ENCODE peak calls at places on chromosomes 5 and 9, in six cellular contexts. L is A549, A is HCT116, M is OCI-LY7, F is thyroid gland, U is iPS DF 6.9. G is an unnamed sample.

GRCh38 chr5:1917830-1918487 is 35.2 kb upstream of the IRX4 start:
- DNase-seq in M (no peak), L (no peak), U (no peak), A (no peak), F (no peak), G (no peak)

GRCh38 chr9:111992523-111992922 is 95.9 kb downstream of the UGCG start:
- DNase-seq in F (no peak), U (no peak), M (no peak), A (peak), L (no peak), G (no peak)

GRCh38 chr5:40447438-40447837 is 232.3 kb upstream of the PTGER4 start:
- DNase-seq in A (no peak), M (no peak), L (no peak), F (no peak), U (no peak), G (no peak)

GRCh38 chr5:96668725-96669124 is 6.5 kb downstream of the CAST start:
- DNase-seq in U (no peak), F (no peak), L (no peak), A (no peak), M (no peak), G (no peak)

GRCh38 chr5:134510970-134511795 is 14.3 kb upstream of the JADE2 start:
- DNase-seq in F (no peak), U (no peak), M (no peak), A (no peak), L (no peak), G (no peak)

GRCh38 chr9:131020388-131020787 is 11.4 kb downstream of the LAMC3 start:
- DNase-seq in L (no peak), A (no peak), F (no peak), U (no peak), M (no peak), G (no peak)

GRCh38 chr5:150323092-150323491 is 20.4 kb upstream of the ARSI start:
- DNase-seq in A (no peak), U (no peak), F (no peak), L (no peak), M (no peak), G (no peak)

GRCh38 chr9:29068461-29068860 is 1495.2 kb upstream of the C9orf72 start:
- DNase-seq in A (no peak), L (no peak), U (no peak), M (no peak), F (no peak), G (no peak)

GRCh38 chr5:96680759-96681158 is 18.6 kb downstream of the CAST start:
- DNase-seq in U (no peak), M (no peak), L (no peak), F (no peak), A (no peak), G (no peak)

GRCh38 chr5:136193396-136193935 is 504 bp upstream of the SMIM32 start:
- DNase-seq in A (no peak), F (no peak), M (no peak), U (no peak), L (no peak), G (no peak)

GRCh38 chr5:82918311-82919031 is 158.7 kb downstream of the TMEM167A start:
- DNase-seq in U (no peak), A (peak), F (no peak), M (no peak), L (no peak), G (no peak)

GRCh38 chr9:101366038-101366756 is 18.6 kb downstream of the BAAT start:
- DNase-seq in U (no peak), L (peak), F (no peak), M (no peak), A (no peak), G (no peak)

GRCh38 chr5:56420323-56420722 is 187.2 kb upstream of the ANKRD55 start:
- DNase-seq in U (no peak), L (no peak), M (no peak), A (no peak), F (no peak), G (no peak)

GRCh38 chr5:67773439-67773988 is 442.0 kb upstream of the PIK3R1 start:
- DNase-seq in M (no peak), L (no peak), A (peak), U (no peak), F (no peak), G (no peak)

GRCh38 chr5:61624966-61625681 is 293.1 kb downstream of the ZSWIM6 start:
- DNase-seq in U (no peak), F (no peak), L (no peak), M (no peak), A (no peak), G (no peak)

GRCh38 chr5:73768-74502 is 18.0 kb upstream of the PLEKHG4B start:
- DNase-seq in L (no peak), U (no peak), F (no peak), M (no peak), A (no peak), G (no peak)

GRCh38 chr5:125227333-125228075 is 481.1 kb upstream of the ZNF608 start:
- DNase-seq in M (peak), U (no peak), A (peak), F (peak), L (peak), G (no peak)

GRCh38 chr9:136644593-136645342 is 17.9 kb upstream of the EGFL7 start:
- DNase-seq in F (peak), M (peak), L (peak), U (no peak), A (peak), G (peak)

GRCh38 chr9:119273984-119274665 is 95.1 kb downstream of the BRINP1 start:
- DNase-seq in A (no peak), U (no peak), F (no peak), M (no peak), L (no peak), G (no peak)

GRCh38 chr5:167524941-167525485 is 766.4 kb upstream of the WWC1 start:
- DNase-seq in A (no peak), L (no peak), F (no peak), M (no peak), U (no peak), G (no peak)

GRCh38 chr5:59039296-59040006 is 456.6 kb downstream of the RAB3C start:
- DNase-seq in U (no peak), L (no peak), F (peak), A (no peak), M (no peak), G (peak)

GRCh38 chr5:177479774-177480173 is 6.3 kb upstream of the DBN1 start:
- DNase-seq in A (no peak), U (no peak), L (no peak), F (no peak), M (no peak), G (no peak)

GRCh38 chr5:109964136-109964535 is 274.4 kb downstream of the MAN2A1 start:
- DNase-seq in M (no peak), L (no peak), F (no peak), U (no peak), A (no peak), G (no peak)

GRCh38 chr5:177546262-177546741 is 8.1 kb downstream of the FAM193B start:
- DNase-seq in L (peak), U (no peak), M (no peak), A (no peak), F (no peak), G (peak)

GRCh38 chr9:93815135-93815534 is 140.0 kb downstream of the BARX1 start:
- DNase-seq in A (no peak), L (no peak), M (no peak), U (no peak), F (no peak), G (no peak)

GRCh38 chr5:111655169-111655924 is 101.6 kb downstream of the NREP start:
- DNase-seq in L (no peak), U (no peak), M (no peak), F (no peak), A (no peak), G (no peak)

GRCh38 chr9:101915479-101915878 is 177.0 kb upstream of the GRIN3A start:
- DNase-seq in U (no peak), L (no peak), M (no peak), A (no peak), F (no peak), G (no peak)

GRCh38 chr9:89891221-89892052 is 286.6 kb downstream of the GADD45G start:
- DNase-seq in U (no peak), A (no peak), F (no peak), M (no peak), L (no peak), G (no peak)

GRCh38 chr5:179343902-179344300 is 1.4 kb downstream of the ADAMTS2 start:
- DNase-seq in A (no peak), M (no peak), F (no peak), U (peak), L (peak), G (no peak)

GRCh38 chr5:124111886-124112285 is 599.9 kb downstream of the CSNK1G3 start:
- DNase-seq in F (no peak), M (no peak), L (no peak), A (no peak), U (no peak), G (no peak)

GRCh38 chr5:38601843-38602424 is 45.5 kb upstream of the LIFR start:
- DNase-seq in A (peak), L (no peak), U (no peak), F (no peak), M (no peak), G (peak)

GRCh38 chr9:130692365-130692764 is 1.2 kb upstream of the EXOSC2 start:
- DNase-seq in F (peak), M (no peak), L (no peak), A (no peak), U (peak), G (no peak)

GRCh38 chr5:56145511-56145910 is 87.6 kb downstream of the ANKRD55 start:
- DNase-seq in F (no peak), M (no peak), A (no peak), U (no peak), L (no peak), G (no peak)

GRCh38 chr9:7976167-7976755 is 176.7 kb upstream of the DMAC1 start:
- DNase-seq in F (no peak), M (peak), A (no peak), L (no peak), U (no peak), G (no peak)

GRCh38 chr5:139655727-139656271 is 7.7 kb downstream of the CXXC5 start:
- DNase-seq in A (no peak), L (no peak), U (no peak), M (no peak), F (peak), G (no peak)

GRCh38 chr9:92747459-92748232 is 17.0 kb downstream of the BICD2 start:
- DNase-seq in A (no peak), L (no peak), F (no peak), M (no peak), U (no peak), G (no peak)

GRCh38 chr9:92745881-92746280 is 18.8 kb downstream of the BICD2 start:
- DNase-seq in A (no peak), U (no peak), M (no peak), F (no peak), L (no peak), G (no peak)

GRCh38 chr9:92748233-92748497 is 16.5 kb downstream of the BICD2 start:
- DNase-seq in L (no peak), U (no peak), M (no peak), F (no peak), A (no peak), G (no peak)

GRCh38 chr9:92745236-92745790 is 19.3 kb downstream of the BICD2 start:
- DNase-seq in L (no peak), A (no peak), U (no peak), M (no peak), F (no peak), G (no peak)

DNA sequence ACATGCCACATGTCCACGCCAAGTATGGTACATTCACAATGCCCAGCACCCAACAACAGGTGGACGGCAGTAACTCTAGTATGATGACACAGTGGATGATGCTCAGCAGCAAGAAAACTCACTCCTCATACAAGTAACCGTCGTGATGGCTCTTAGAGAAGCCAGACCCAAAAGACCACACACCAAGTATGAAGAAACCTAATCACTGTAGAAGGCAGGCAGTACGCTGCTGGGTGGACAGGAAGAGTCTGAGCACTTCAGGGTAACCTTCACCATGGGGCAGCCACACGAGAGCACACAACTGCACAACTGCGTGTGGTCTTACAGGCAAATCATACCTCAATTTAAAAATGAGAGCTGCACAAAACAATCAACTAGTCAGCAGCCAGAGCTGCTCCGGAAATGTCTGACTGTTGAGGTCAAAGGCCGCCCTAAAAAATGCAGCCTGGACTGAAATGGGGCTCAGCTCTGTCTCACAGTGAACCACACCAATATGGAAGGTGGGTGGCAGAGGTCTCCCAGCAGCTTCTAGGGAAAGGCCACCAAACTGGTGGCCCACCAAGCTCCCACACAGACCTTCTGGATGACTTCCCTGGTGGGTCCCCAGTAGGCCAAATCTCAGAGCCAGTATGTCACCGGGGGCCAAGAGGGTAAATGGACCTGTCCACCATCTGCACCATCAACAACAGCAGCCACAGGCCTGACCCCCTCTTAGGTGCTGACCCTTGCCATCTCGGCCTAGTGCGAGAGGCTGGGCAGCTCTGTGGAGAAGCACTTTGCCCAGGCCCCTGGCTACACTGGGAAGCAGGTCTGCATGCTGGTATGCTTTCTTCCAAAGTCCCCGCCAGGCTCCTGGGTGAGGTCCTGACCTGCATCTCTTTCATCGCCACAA is 17.8 kb downstream of the BICD2 start:
- DNase-seq in L (no peak), M (no peak), F (no peak), A (no peak), U (no peak), G (no peak)
- H3K27ac ChIP-seq in L (peak), M (no peak), F (no peak), A (no peak), U (no peak), G (peak)

GRCh38 chr9:95116002-95116819 is 201.3 kb downstream of the FANCC start:
- DNase-seq in U (no peak), A (no peak), M (no peak), F (no peak), L (no peak), G (no peak)
- H3K27ac ChIP-seq in U (no peak), A (no peak), M (no peak), F (no peak), L (peak), G (no peak)

GRCh38 chr5:107870984-107871383 is 200.2 kb upstream of the EFNA5 start:
- DNase-seq in M (no peak), L (no peak), A (no peak), U (no peak), F (no peak), G (no peak)

GRCh38 chr5:107873877-107874276 is 203.1 kb upstream of the EFNA5 start:
- DNase-seq in F (no peak), A (no peak), L (no peak), M (no peak), U (no peak), G (no peak)

GRCh38 chr5:107868994-107869393 is 198.3 kb upstream of the EFNA5 start:
- DNase-seq in M (no peak), F (no peak), L (no peak), A (no peak), U (no peak), G (no peak)

GRCh38 chr5:107867266-107867665 is 196.5 kb upstream of the EFNA5 start:
- DNase-seq in U (no peak), A (no peak), L (no peak), M (no peak), F (no peak), G (no peak)

GRCh38 chr5:107869459-107870115 is 198.8 kb upstream of the EFNA5 start:
- DNase-seq in F (no peak), M (no peak), U (no peak), A (peak), L (peak), G (no peak)
- H3K27ac ChIP-seq in F (no peak), M (no peak), U (no peak), A (peak), L (peak), G (no peak)

GRCh38 chr5:154446183-154447073 is 631 bp downstream of the SAP30L start:
- DNase-seq in L (peak), F (peak), M (peak), A (no peak), U (no peak), G (peak)
- H3K27ac ChIP-seq in L (peak), F (peak), M (no peak), A (peak), U (no peak), G (peak)

GRCh38 chr9:134991808-134992754 is 74.4 kb upstream of the FCN1 start:
- DNase-seq in U (no peak), F (no peak), A (no peak), L (no peak), M (no peak), G (no peak)

GRCh38 chr9:134993416-134993815 is 75.7 kb upstream of the FCN1 start:
- DNase-seq in A (no peak), F (no peak), L (no peak), M (no peak), U (no peak), G (no peak)

GRCh38 chr9:134994926-134995791 is 77.4 kb upstream of the FCN1 start:
- DNase-seq in A (no peak), F (no peak), L (no peak), M (no peak), U (no peak), G (no peak)

GRCh38 chr9:134993996-134994720 is 76.4 kb upstream of the FCN1 start:
- DNase-seq in L (no peak), F (no peak), U (no peak), A (no peak), M (no peak), G (no peak)

GRCh38 chr9:134992755-134993124 is 75.0 kb upstream of the FCN1 start:
- DNase-seq in M (no peak), F (peak), L (no peak), U (no peak), A (no peak), G (peak)
- H3K27ac ChIP-seq in M (no peak), F (peak), L (no peak), U (no peak), A (no peak), G (no peak)

GRCh38 chr5:15621094-15621493 is 121.1 kb downstream of the FBXL7 start:
- DNase-seq in L (no peak), A (no peak), F (no peak), M (no peak), U (no peak), G (no peak)
- H3K27ac ChIP-seq in L (no peak), A (no peak), F (no peak), M (no peak), U (no peak), G (no peak)